ENCODE peak calls at places on chromosome 17, in eight cellular contexts. Q is MM.1S, H is OCI-LY7, V is fibroblast of lung, Y is tibial artery, E is tibial nerve, I is H9, W is mesenchymal stem cell. N is an unnamed sample.

GRCh38 chr17:82974136-82974952 is 105.1 kb upstream of the METRNL start:
- DNase-seq in Q (no peak), H (no peak), V (no peak), Y (no peak), E (no peak), I (no peak), W (no peak), N (no peak)

GRCh38 chr17:82348434-82348833 is 10.6 kb upstream of the TEX19 start:
- DNase-seq in Q (no peak), H (no peak), V (no peak), Y (no peak), E (no peak), I (no peak), W (no peak), N (no peak)

GRCh38 chr17:62802531-62803205 is 5.4 kb downstream of the MARCHF10 start:
- DNase-seq in Q (no peak), H (no peak), V (no peak), Y (no peak), E (no peak), I (peak; percentile 27), W (peak; percentile 35), N (no peak)

GRCh38 chr17:1997587-1998425 is 27.3 kb downstream of the RTN4RL1 start:
- DNase-seq in Q (no peak), H (no peak), V (no peak), Y (no peak), E (no peak), I (peak; percentile 76), W (no peak), N (no peak)

GRCh38 chr17:58328195-58329034 is at the start of gene TSPOAP1:
- DNase-seq in Q (peak; percentile 79), H (peak; percentile 89), V (no peak), Y (no peak), E (no peak), I (peak; percentile 86), W (no peak), N (peak; percentile 25)

GRCh38 chr17:3659541-3660111 is 8.8 kb downstream of the TAX1BP3 start:
- DNase-seq in Q (peak; percentile 3), H (no peak), V (peak; percentile 94), Y (peak; percentile 94), E (peak; percentile 74), I (peak; percentile 42), W (peak; percentile 77), N (peak; percentile 55)

GRCh38 chr17:30482555-30482954 is 5.3 kb downstream of the GOSR1 start:
- DNase-seq in Q (no peak), H (no peak), V (no peak), Y (no peak), E (no peak), I (no peak), W (no peak), N (no peak)

GRCh38 chr17:28701987-28702751 is 9.5 kb downstream of the PROCA1 start:
- DNase-seq in Q (no peak), H (no peak), V (no peak), Y (no peak), E (no peak), I (no peak), W (no peak), N (peak; percentile 26)

GRCh38 chr17:28907709-28908475 is 5.0 kb upstream of the DHRS13 start:
- DNase-seq in Q (no peak), H (no peak), V (peak; percentile 66), Y (no peak), E (no peak), I (no peak), W (no peak), N (no peak)

GRCh38 chr17:58531661-58532554 is 17.5 kb upstream of the MTMR4 start:
- DNase-seq in Q (peak; percentile 67), H (peak; percentile 27), V (peak; percentile 11), Y (peak; percentile 80), E (no peak), I (peak; percentile 85), W (peak; percentile 54), N (peak; percentile 65)

GRCh38 chr17:66551839-66552238 is 249.4 kb downstream of the PRKCA start:
- DNase-seq in Q (no peak), H (no peak), V (no peak), Y (no peak), E (no peak), I (no peak), W (no peak), N (no peak)

GRCh38 chr17:64115871-64116534 is 13.9 kb downstream of the ERN1 start:
- DNase-seq in Q (no peak), H (no peak), V (peak; percentile 92), Y (no peak), E (no peak), I (no peak), W (peak; percentile 84), N (no peak)

GRCh38 chr17:36183811-36184765 is 7.7 kb upstream of the TBC1D3B start:
- DNase-seq in Q (peak; percentile 19), H (no peak), V (peak; percentile 33), Y (no peak), E (no peak), I (no peak), W (no peak), N (no peak)

GRCh38 chr17:46772879-46773620 is 45.4 kb downstream of the WNT3 start:
- DNase-seq in Q (no peak), H (peak; percentile 34), V (no peak), Y (peak; percentile 33), E (no peak), I (peak; percentile 67), W (peak; percentile 18), N (no peak)

GRCh38 chr17:49438885-49439284 is 24.2 kb upstream of the PHB1 start:
- DNase-seq in Q (no peak), H (peak; percentile 89), V (no peak), Y (no peak), E (no peak), I (peak; percentile 63), W (no peak), N (no peak)

GRCh38 chr17:79231766-79232287 is 157.2 kb downstream of the ENGASE start:
- DNase-seq in Q (no peak), H (no peak), V (no peak), Y (no peak), E (no peak), I (no peak), W (no peak), N (no peak)

GRCh38 chr17:4998027-4998665 is 396 bp downstream of the KIF1C start:
- DNase-seq in Q (no peak), H (no peak), V (peak; percentile 10), Y (peak; percentile 73), E (no peak), I (peak; percentile 72), W (peak; percentile 43), N (no peak)

GRCh38 chr17:8683355-8683754 is 52.8 kb upstream of the MYH10 start:
- DNase-seq in Q (no peak), H (no peak), V (no peak), Y (no peak), E (no peak), I (no peak), W (no peak), N (no peak)

GRCh38 chr17:37247825-37248224 is 128.0 kb upstream of the C17orf78 start:
- DNase-seq in Q (no peak), H (no peak), V (no peak), Y (no peak), E (no peak), I (no peak), W (no peak), N (no peak)

GRCh38 chr17:19002191-19002590 is 2.4 kb downstream of the FAM83G start:
- DNase-seq in Q (no peak), H (no peak), V (no peak), Y (no peak), E (no peak), I (no peak), W (no peak), N (no peak)
- H3K27ac ChIP-seq in Q (no peak overlapping the region), H (no peak overlapping the region), V (no peak overlapping the region), Y (peak overlapping the region; percentile 27), E (no peak overlapping the region), I (no peak overlapping the region), W (no peak overlapping the region), N (no peak overlapping the region)

GRCh38 chr17:40961586-40961985 is 5.2 kb downstream of the KRT39 start:
- DNase-seq in Q (no peak), H (no peak), V (no peak), Y (no peak), E (no peak), I (no peak), W (no peak), N (no peak)

GRCh38 chr17:40962059-40962561 is 4.6 kb downstream of the KRT39 start:
- DNase-seq in Q (peak; percentile 14), H (no peak), V (no peak), Y (no peak), E (no peak), I (no peak), W (no peak), N (no peak)

GRCh38 chr17:40960144-40960543 is 6.6 kb downstream of the KRT39 start:
- DNase-seq in Q (no peak), H (no peak), V (peak; percentile 26), Y (no peak), E (no peak), I (no peak), W (peak; percentile 29), N (no peak)

GRCh38 chr17:40956401-40957254 is 10.1 kb downstream of the KRT39 start:
- DNase-seq in Q (no peak), H (no peak), V (peak; percentile 67), Y (no peak), E (no peak), I (no peak), W (peak; percentile 60), N (no peak)

DNA sequence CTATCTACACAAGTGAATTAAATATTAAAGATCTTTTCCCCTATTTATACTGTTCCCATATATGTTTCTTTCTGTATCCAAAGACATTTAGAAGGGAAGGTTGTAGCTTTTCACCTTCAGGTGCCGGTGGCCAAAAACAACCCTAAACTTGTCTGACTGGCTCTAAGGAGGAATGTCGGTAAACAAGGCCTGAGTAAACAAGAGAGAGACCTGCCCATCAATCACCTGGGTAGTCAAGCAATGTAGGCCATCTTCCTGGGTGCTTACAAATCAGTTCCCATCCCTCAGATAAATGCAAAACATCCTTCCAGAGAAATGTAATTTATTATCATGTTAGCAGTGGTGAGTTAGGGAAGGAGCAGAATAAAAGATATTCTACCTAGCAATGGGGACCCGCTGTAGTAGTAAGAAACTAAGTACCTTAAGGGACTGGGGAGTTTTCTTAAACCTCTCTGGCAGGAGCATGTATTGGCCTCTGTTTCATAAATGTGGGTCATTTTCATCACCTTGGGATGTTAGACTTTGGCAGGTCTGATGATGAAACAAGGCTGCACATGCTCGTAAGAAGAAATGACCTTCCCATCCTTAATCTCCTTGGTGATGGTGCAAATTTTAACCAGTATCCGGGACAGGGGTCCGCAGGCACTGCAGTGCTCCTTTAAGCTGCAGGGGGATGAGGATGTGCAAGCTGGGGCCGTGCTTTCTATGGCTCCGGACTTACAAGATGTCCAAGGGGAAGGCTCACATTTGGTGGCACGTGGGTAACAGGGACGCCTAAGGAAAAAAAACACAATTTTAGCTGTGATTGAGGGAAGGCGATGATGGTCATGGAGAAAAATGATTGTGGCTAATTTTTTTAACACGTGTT is 8.4 kb downstream of the KRT39 start:
- DNase-seq in Q (no peak), H (no peak), V (no peak), Y (no peak), E (no peak), I (no peak), W (no peak), N (no peak)
- H3K27ac ChIP-seq in Q (no peak overlapping the region), H (no peak overlapping the region), V (peak overlapping the region; percentile 2), Y (no peak overlapping the region), E (no peak overlapping the region), I (no peak overlapping the region), W (peak overlapping the region; percentile 72), N (no peak overlapping the region)

GRCh38 chr17:364308-364707 is 11.7 kb upstream of the RPH3AL start:
- DNase-seq in Q (no peak), H (no peak), V (no peak), Y (no peak), E (no peak), I (no peak), W (no peak), N (no peak)
- H3K27ac ChIP-seq in Q (no peak overlapping the region), H (no peak overlapping the region), V (no peak overlapping the region), Y (no peak overlapping the region), E (no peak overlapping the region), I (no peak overlapping the region), W (no peak overlapping the region), N (no peak overlapping the region)

GRCh38 chr17:42113293-42114069 is 967 bp upstream of the DHX58 start:
- DNase-seq in Q (no peak), H (no peak), V (no peak), Y (no peak), E (no peak), I (no peak), W (no peak), N (no peak)
- H3K27ac ChIP-seq in Q (peak overlapping the region; percentile 85), H (peak overlapping the region; percentile 83), V (peak overlapping the region; percentile 68), Y (peak overlapping the region; percentile 84), E (peak overlapping the region; percentile 64), I (no peak overlapping the region), W (no peak overlapping the region), N (no peak overlapping the region)